ENCODE peak calls at places on chromosomes 4 and X, in seven cellular contexts. Z is fibroblast of pulmonary artery, N is dorsolateral prefrontal cortex, Y is mesothelial cell of epicardium, T is HFF-Myc, R is cardiac muscle cell, U is brain microvascular endothelial cell. H is an unnamed sample.

GRCh38 chr4:109701566-109702399 is 1.5 kb downstream of the CASP6 start:
- DNase-seq in Z (peak), N (no peak), Y (no peak), T (no peak), R (peak), U (no peak), H (no peak)

GRCh38 chr4:106289737-106290136 is 26.3 kb downstream of the TBCK start:
- DNase-seq in Z (no peak), N (no peak), Y (no peak), T (no peak), R (peak), U (no peak), H (no peak)

GRCh38 chr4:72390409-72390808 is 178.6 kb downstream of the ADAMTS3 start:
- DNase-seq in Z (peak), N (no peak), Y (no peak), T (no peak), R (peak), U (no peak), H (no peak)

GRCh38 chr4:123832173-123833026 is 435.8 kb downstream of the SPRY1 start:
- DNase-seq in Z (peak), N (no peak), Y (no peak), T (peak), R (peak), U (peak), H (no peak)

GRCh38 chrX:94204524-94204923 is 530.5 kb downstream of the FAM133A start:
- DNase-seq in Z (no peak), N (no peak), Y (no peak), T (no peak), R (no peak), U (no peak), H (no peak)

GRCh38 chr4:126238010-126238409 is 923.3 kb downstream of the FAT4 start:
- DNase-seq in Z (no peak), N (no peak), Y (no peak), T (no peak), R (no peak), U (no peak), H (no peak)

GRCh38 chr4:149522031-149522430 is 293.6 kb downstream of the IQCM start:
- DNase-seq in Z (no peak), N (no peak), Y (no peak), T (no peak), R (no peak), U (no peak), H (no peak)

GRCh38 chr4:118991686-118992085 is 103.0 kb downstream of the SYNPO2 start:
- DNase-seq in Z (no peak), N (no peak), Y (no peak), T (no peak), R (no peak), U (no peak), H (no peak)

GRCh38 chrX:108541286-108541685 is 101.6 kb downstream of the COL4A5 start:
- DNase-seq in Z (no peak), N (no peak), Y (no peak), T (no peak), R (no peak), U (no peak), H (no peak)

GRCh38 chrX:108537005-108537404 is 97.4 kb downstream of the COL4A5 start:
- DNase-seq in Z (peak), N (no peak), Y (no peak), T (no peak), R (peak), U (peak), H (no peak)
- TF ChIP-seq CTCF in Z (peak), N (peak), Y (peak), T (peak), R (peak), U (peak), H (peak)

GRCh38 chr4:173014113-173014558 is 154.5 kb upstream of the GALNT7 start:
- DNase-seq in Z (peak), N (peak), Y (no peak), T (no peak), R (peak), U (peak), H (no peak)
- TF ChIP-seq CTCF in Z (peak), N (no peak), Y (no peak), T (no peak), R (peak), U (peak), H (no peak)

GRCh38 chr4:151725087-151725486 is 35.7 kb downstream of the GATB start:
- DNase-seq in Z (no peak), N (no peak), Y (no peak), T (no peak), R (no peak), U (no peak), H (no peak)
- TF ChIP-seq CTCF in Z (no peak), N (no peak), Y (no peak), T (no peak), R (no peak), U (no peak), H (no peak)

GRCh38 chrX:130082244-130083106 is 27.8 kb downstream of the ELF4 start:
- DNase-seq in Z (no peak), N (no peak), Y (no peak), T (no peak), R (peak), U (no peak), H (no peak)
- TF ChIP-seq CTCF in Z (no peak), N (no peak), Y (no peak), T (no peak), R (no peak), U (peak), H (no peak)

GRCh38 chr4:8016527-8016926 is 76.9 kb upstream of the AFAP1 start:
- DNase-seq in Z (peak), N (no peak), Y (no peak), T (no peak), R (peak), U (no peak), H (no peak)

GRCh38 chr4:8012517-8012916 is 72.9 kb upstream of the AFAP1 start:
- DNase-seq in Z (no peak), N (no peak), Y (no peak), T (no peak), R (no peak), U (no peak), H (no peak)

GRCh38 chr4:8019396-8020365 is 80.0 kb upstream of the AFAP1 start:
- DNase-seq in Z (no peak), N (peak), Y (no peak), T (no peak), R (no peak), U (no peak), H (no peak)

GRCh38 chr4:8013976-8014726 is 74.5 kb upstream of the AFAP1 start:
- DNase-seq in Z (no peak), N (no peak), Y (no peak), T (no peak), R (no peak), U (no peak), H (no peak)

GRCh38 chr4:8015512-8015911 is 75.9 kb upstream of the AFAP1 start:
- DNase-seq in Z (peak), N (peak), Y (no peak), T (no peak), R (peak), U (peak), H (no peak)
- TF ChIP-seq CTCF in Z (peak), N (peak), Y (no peak), T (peak), R (peak), U (peak), H (no peak)

DNA sequence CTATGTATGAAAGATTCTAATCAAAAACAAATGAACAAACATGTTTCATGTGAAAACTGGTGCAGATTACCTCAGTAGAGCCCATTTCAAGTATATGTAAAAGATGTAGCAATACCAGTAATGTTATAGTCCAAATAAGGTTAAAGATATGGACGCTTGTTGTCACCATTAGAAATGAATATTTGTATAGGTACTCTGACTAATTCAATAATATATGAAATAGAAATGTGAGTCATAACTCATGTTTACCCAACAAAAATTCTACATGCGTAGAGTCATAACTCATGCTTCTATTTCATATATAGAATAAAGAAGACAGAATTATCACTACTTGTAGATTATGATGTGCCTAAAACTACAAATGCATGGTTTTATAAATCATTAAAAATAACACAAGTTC is 739.1 kb upstream of the DIAPH2 start:
- DNase-seq in Z (no peak), N (no peak), Y (no peak), T (no peak), R (no peak), U (no peak), H (no peak)
- TF ChIP-seq CTCF in Z (no peak), N (no peak), Y (no peak), T (no peak), R (no peak), U (no peak), H (no peak)

GRCh38 chr4:169902658-169903345 is 123.4 kb downstream of the MFAP3L start:
- DNase-seq in Z (no peak), N (no peak), Y (no peak), T (no peak), R (no peak), U (no peak), H (no peak)
- TF ChIP-seq CTCF in Z (no peak), N (no peak), Y (no peak), T (no peak), R (no peak), U (no peak), H (no peak)

DNA sequence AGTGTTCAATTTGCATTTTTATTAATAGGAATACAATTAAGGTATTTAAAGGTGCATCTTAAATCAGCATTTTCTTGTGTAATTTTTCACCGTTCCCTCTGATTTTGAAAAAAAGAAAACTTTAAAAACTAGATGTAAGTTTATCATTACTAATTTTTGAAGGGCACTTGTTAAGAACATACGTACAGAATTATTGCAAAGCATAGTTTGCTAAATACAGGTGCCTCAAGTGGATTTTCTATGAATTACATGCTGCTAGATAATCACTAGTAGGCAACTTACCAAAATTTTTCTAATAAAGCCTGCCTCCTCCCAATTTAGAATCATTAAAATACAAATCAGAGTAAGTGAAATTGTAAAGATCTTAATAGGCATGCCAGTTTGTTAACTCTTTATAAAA is 8.5 kb downstream of the CNKSR2 start:
- DNase-seq in Z (peak), N (no peak), Y (no peak), T (no peak), R (no peak), U (no peak), H (no peak)
- TF ChIP-seq CTCF in Z (peak), N (peak), Y (peak), T (no peak), R (peak), U (peak), H (no peak)

H was measured in omental fat pad.